ENCODE peak calls at places on chromosomes 13 and 19, in six cellular contexts. E, S, B, H, Q and I are unnamed samples.

GRCh38 chr19:10797541-10798256 is 38.3 kb downstream of the TMED1 start:
- DNase-seq in E (no peak), S (no peak), B (no peak), H (peak), Q (no peak), I (peak)

GRCh38 chr13:44576396-44577235 is 486 bp upstream of the TSC22D1 start:
- DNase-seq in E (peak), S (no peak), B (no peak), H (peak), Q (no peak), I (peak)

GRCh38 chr13:108315955-108316354 is 46.4 kb downstream of the TNFSF13B start:
- DNase-seq in E (no peak), S (no peak), B (no peak), H (no peak), Q (no peak), I (no peak)

GRCh38 chr13:98199480-98199879 is 22.4 kb upstream of the RNF113B start:
- DNase-seq in E (no peak), S (peak), B (no peak), H (no peak), Q (no peak), I (no peak)

GRCh38 chr13:55440465-55441085 is 1700.1 kb upstream of the PRR20A start:
- DNase-seq in E (no peak), S (no peak), B (no peak), H (no peak), Q (no peak), I (no peak)

GRCh38 chr13:110305949-110306339 is 1.0 kb downstream of the COL4A1 start:
- DNase-seq in E (no peak), S (no peak), B (no peak), H (no peak), Q (no peak), I (no peak)

GRCh38 chr13:26557393-26558073 is at the start of gene WASF3:
- DNase-seq in E (peak), S (peak), B (peak), H (no peak), Q (peak), I (peak)

GRCh38 chr19:46739290-46739771 is 6.5 kb upstream of the FKRP start:
- DNase-seq in E (no peak), S (no peak), B (no peak), H (no peak), Q (no peak), I (no peak)

GRCh38 chr13:49995535-49996165 is 1.2 kb upstream of the TRIM13 start:
- DNase-seq in E (no peak), S (no peak), B (no peak), H (no peak), Q (no peak), I (no peak)

GRCh38 chr13:32246468-32246867 is 68.7 kb downstream of the ZAR1L start:
- DNase-seq in E (peak), S (no peak), B (no peak), H (peak), Q (peak), I (peak)

GRCh38 chr13:25980255-25980654 is 71.6 kb downstream of the SHISA2 start:
- DNase-seq in E (peak), S (peak), B (no peak), H (no peak), Q (no peak), I (no peak)

GRCh38 chr19:52722062-52723005 is 12.5 kb downstream of the ZNF611 start:
- DNase-seq in E (no peak), S (no peak), B (no peak), H (no peak), Q (no peak), I (no peak)

GRCh38 chr19:7718668-7719067 is 13.2 kb downstream of the CLEC4G start:
- DNase-seq in E (peak), S (no peak), B (no peak), H (no peak), Q (no peak), I (no peak)

GRCh38 chr19:6350688-6351087 is 10.6 kb upstream of the CLPP start:
- DNase-seq in E (no peak), S (no peak), B (no peak), H (no peak), Q (no peak), I (no peak)

GRCh38 chr19:54160182-54160811 is 776 bp upstream of the LENG1 start:
- DNase-seq in E (no peak), S (no peak), B (no peak), H (no peak), Q (no peak), I (no peak)